ENCODE peak calls at places on chromosomes 12 and 14, in six cellular contexts. T is cardiac septum; V is putamen; D is stimulated activated CD8-positive, alpha-beta memory T cell treated with anti-CD3 and anti-CD28 coated beads, Interleukin-7, amount 100 ng/mL, for 4 hours; L is hypothalamus; U is activated CD8-positive, alpha-beta memory T cell treated with anti-CD3 and anti-CD28 coated beads for 4 hours. X is an unnamed sample.

GRCh38 chr14:36553650-36554260 is 28.7 kb downstream of the NKX2-8 start:
- DNase-seq in U (no peak), V (peak; percentile 10), T (no peak), L (no peak), D (no peak), X (peak; percentile 67)

GRCh38 chr14:75011356-75012097 is 8.8 kb downstream of the EIF2B2 start:
- DNase-seq in T (no peak), V (peak; percentile 3), U (no peak), L (no peak), D (no peak), X (no peak)

GRCh38 chr12:15757553-15758255 is 31.5 kb downstream of the EPS8 start:
- DNase-seq in U (no peak), V (no peak), D (no peak), T (no peak), L (no peak), X (no peak)

GRCh38 chr12:59084758-59085383 is 164.6 kb upstream of the LRIG3 start:
- DNase-seq in V (no peak), U (no peak), L (no peak), D (no peak), T (no peak), X (no peak)

GRCh38 chr12:46164186-46164585 is 104.7 kb downstream of the SLC38A1 start:
- DNase-seq in T (no peak), D (no peak), U (no peak), V (no peak), L (no peak), X (no peak)

GRCh38 chr12:65603428-65604351 is 220.6 kb upstream of the HMGA2 start:
- DNase-seq in D (no peak), T (no peak), V (peak; percentile 1), L (no peak), U (no peak), X (no peak)

GRCh38 chr12:120979862-120980696 is 1.7 kb downstream of the HNF1A start:
- DNase-seq in L (no peak), U (no peak), V (no peak), T (no peak), D (no peak), X (no peak)

GRCh38 chr12:11059784-11060183 is 2.3 kb downstream of the TAS2R46 start:
- DNase-seq in D (no peak), L (no peak), U (no peak), T (no peak), V (no peak), X (no peak)

GRCh38 chr12:121530600-121531355 is 50.0 kb downstream of the KDM2B start:
- DNase-seq in T (no peak), V (peak; percentile 32), U (peak; percentile 58), L (no peak), D (peak; percentile 82), X (no peak)

GRCh38 chr12:123427036-123427769 is 9.3 kb downstream of the RILPL2 start:
- DNase-seq in U (no peak), T (no peak), L (no peak), D (peak; percentile 4), V (no peak), X (no peak)

GRCh38 chr14:100246809-100247428 is 8.0 kb downstream of the YY1 start:
- DNase-seq in T (no peak), D (no peak), V (peak; percentile 11), U (no peak), L (no peak), X (peak; percentile 55)

GRCh38 chr14:71130491-71131179 is 223.4 kb downstream of the PCNX1 start:
- DNase-seq in L (no peak), U (no peak), V (no peak), T (no peak), D (no peak), X (no peak)

GRCh38 chr12:95608252-95609033 is 57.2 kb upstream of the USP44 start:
- DNase-seq in U (no peak), V (no peak), D (no peak), L (no peak), T (peak; percentile 85), X (peak; percentile 42)

X was measured in NCI-H1105 treated with DMSO at 0.1 percent for 48 hours.